ENCODE peak calls at places on chromosomes 4 and X, in nine cellular contexts. One of them, this sample, is unnamed.
A peak's percentile ranks its signal among the peaks of the same experiment; 100 is the strongest.

GRCh38 chrX:139448996-139449395 is 81.5 kb upstream of the F9 start:
- DNase-seq in transverse colon: no peak
- DNase-seq in A549: no peak
- DNase-seq in fibroblast of the aortic adventitia: no peak
- DNase-seq in AG10803: peak; percentile 23
- DNase-seq in psoas muscle: no peak
- DNase-seq in mucosa of descending colon: no peak
- DNase-seq in AG09309: no peak
- DNase-seq in cardiac fibroblast: no peak
- DNase-seq in this sample: peak; percentile 1

GRCh38 chr4:23084559-23085248 is 392.0 kb downstream of the GBA3 start:
- DNase-seq in transverse colon: no peak
- DNase-seq in A549: no peak
- DNase-seq in fibroblast of the aortic adventitia: no peak
- DNase-seq in AG10803: no peak
- DNase-seq in psoas muscle: no peak
- DNase-seq in mucosa of descending colon: no peak
- DNase-seq in AG09309: no peak
- DNase-seq in cardiac fibroblast: no peak
- DNase-seq in this sample: no peak

GRCh38 chr4:173573725-173574124 is 43.7 kb upstream of the HAND2 start:
- DNase-seq in transverse colon: no peak
- DNase-seq in A549: no peak
- DNase-seq in fibroblast of the aortic adventitia: no peak
- DNase-seq in AG10803: no peak
- DNase-seq in psoas muscle: no peak
- DNase-seq in mucosa of descending colon: no peak
- DNase-seq in AG09309: no peak
- DNase-seq in cardiac fibroblast: no peak
- DNase-seq in this sample: no peak

GRCh38 chrX:134484039-134484438 is 24.1 kb downstream of the HPRT1 start:
- DNase-seq in transverse colon: no peak
- DNase-seq in A549: peak; percentile 7
- DNase-seq in fibroblast of the aortic adventitia: peak; percentile 78
- DNase-seq in AG10803: peak; percentile 58
- DNase-seq in psoas muscle: no peak
- DNase-seq in mucosa of descending colon: no peak
- DNase-seq in AG09309: no peak
- DNase-seq in cardiac fibroblast: peak; percentile 74
- DNase-seq in this sample: peak; percentile 75

GRCh38 chrX:1323315-1323714 is 13.3 kb upstream of the IL3RA start:
- DNase-seq in transverse colon: peak; percentile 63
- DNase-seq in A549: peak; percentile 76
- DNase-seq in fibroblast of the aortic adventitia: no peak
- DNase-seq in AG10803: no peak
- DNase-seq in psoas muscle: no peak
- DNase-seq in mucosa of descending colon: peak; percentile 61
- DNase-seq in AG09309: no peak
- DNase-seq in cardiac fibroblast: peak; percentile 5
- DNase-seq in this sample: peak; percentile 22

GRCh38 chr4:1252928-1253492 is 4.1 kb upstream of the CTBP1 start:
- DNase-seq in transverse colon: no peak
- DNase-seq in A549: no peak
- DNase-seq in fibroblast of the aortic adventitia: no peak
- DNase-seq in AG10803: no peak
- DNase-seq in psoas muscle: no peak
- DNase-seq in mucosa of descending colon: no peak
- DNase-seq in AG09309: no peak
- DNase-seq in cardiac fibroblast: no peak
- DNase-seq in this sample: no peak

GRCh38 chr4:38675167-38676121 is 11.4 kb downstream of the KLF3 start:
- DNase-seq in transverse colon: peak; percentile 90
- DNase-seq in A549: peak; percentile 36
- DNase-seq in fibroblast of the aortic adventitia: peak; percentile 92
- DNase-seq in AG10803: peak; percentile 78
- DNase-seq in psoas muscle: peak; percentile 67
- DNase-seq in mucosa of descending colon: peak; percentile 62
- DNase-seq in AG09309: no peak
- DNase-seq in cardiac fibroblast: peak; percentile 89
- DNase-seq in this sample: peak; percentile 92

GRCh38 chr4:54230479-54231418 is 1.7 kb downstream of the PDGFRA start:
- DNase-seq in transverse colon: no peak
- DNase-seq in A549: no peak
- DNase-seq in fibroblast of the aortic adventitia: peak; percentile 90
- DNase-seq in AG10803: peak; percentile 79
- DNase-seq in psoas muscle: peak; percentile 81
- DNase-seq in mucosa of descending colon: peak; percentile 30
- DNase-seq in AG09309: no peak
- DNase-seq in cardiac fibroblast: peak; percentile 83
- DNase-seq in this sample: peak; percentile 61

GRCh38 chr4:107800686-107801085 is 24.0 kb upstream of the SGMS2 start:
- DNase-seq in transverse colon: no peak
- DNase-seq in A549: no peak
- DNase-seq in fibroblast of the aortic adventitia: no peak
- DNase-seq in AG10803: no peak
- DNase-seq in psoas muscle: no peak
- DNase-seq in mucosa of descending colon: no peak
- DNase-seq in AG09309: no peak
- DNase-seq in cardiac fibroblast: no peak
- DNase-seq in this sample: no peak

GRCh38 chr4:107801766-107802211 is 22.9 kb upstream of the SGMS2 start:
- DNase-seq in transverse colon: no peak
- DNase-seq in A549: no peak
- DNase-seq in fibroblast of the aortic adventitia: no peak
- DNase-seq in AG10803: peak; percentile 6
- DNase-seq in psoas muscle: no peak
- DNase-seq in mucosa of descending colon: no peak
- DNase-seq in AG09309: peak; percentile 60
- DNase-seq in cardiac fibroblast: no peak
- DNase-seq in this sample: no peak

GRCh38 chr4:107800058-107800457 is 24.7 kb upstream of the SGMS2 start:
- DNase-seq in transverse colon: peak; percentile 59
- DNase-seq in A549: no peak
- DNase-seq in fibroblast of the aortic adventitia: no peak
- DNase-seq in AG10803: no peak
- DNase-seq in psoas muscle: no peak
- DNase-seq in mucosa of descending colon: peak; percentile 55
- DNase-seq in AG09309: no peak
- DNase-seq in cardiac fibroblast: no peak
- DNase-seq in this sample: no peak

GRCh38 chr4:107794001-107794400 is 30.7 kb upstream of the SGMS2 start:
- DNase-seq in transverse colon: peak; percentile 70
- DNase-seq in A549: no peak
- DNase-seq in fibroblast of the aortic adventitia: no peak
- DNase-seq in AG10803: no peak
- DNase-seq in psoas muscle: no peak
- DNase-seq in mucosa of descending colon: peak; percentile 59
- DNase-seq in AG09309: no peak
- DNase-seq in cardiac fibroblast: no peak
- DNase-seq in this sample: no peak

DNA sequence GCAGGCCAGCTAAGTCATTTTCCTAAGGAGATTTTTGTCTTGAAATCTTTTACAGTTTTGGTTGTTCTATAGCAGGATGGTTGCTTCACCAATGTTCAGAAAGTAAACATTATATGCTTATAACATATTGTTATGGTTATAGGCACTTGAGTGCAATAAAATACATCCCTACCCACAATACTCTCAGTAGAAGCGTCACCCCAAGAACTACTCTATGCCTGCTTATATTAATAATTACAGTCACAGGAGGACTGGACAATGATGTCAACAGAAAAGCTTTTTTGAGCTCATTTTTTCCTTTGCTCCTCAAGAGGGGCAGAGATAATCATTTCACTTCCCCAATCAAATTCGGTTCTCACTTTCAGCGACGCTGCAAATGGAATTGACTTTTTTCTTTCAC is 25.1 kb upstream of the SGMS2 start:
- DNase-seq in transverse colon: no peak
- DNase-seq in A549: no peak
- DNase-seq in fibroblast of the aortic adventitia: no peak
- DNase-seq in AG10803: no peak
- DNase-seq in psoas muscle: no peak
- DNase-seq in mucosa of descending colon: no peak
- DNase-seq in AG09309: no peak
- DNase-seq in cardiac fibroblast: no peak
- DNase-seq in this sample: no peak
- H3K4me3 ChIP-seq in transverse colon: peak overlapping the region; percentile 22
- H3K4me3 ChIP-seq in A549: no peak overlapping the region
- H3K4me3 ChIP-seq in fibroblast of the aortic adventitia: no peak overlapping the region
- H3K4me3 ChIP-seq in AG10803: no peak overlapping the region
- H3K4me3 ChIP-seq in psoas muscle: peak overlapping the region; percentile 16
- H3K4me3 ChIP-seq in mucosa of descending colon: no peak overlapping the region
- H3K4me3 ChIP-seq in AG09309: no peak overlapping the region
- H3K4me3 ChIP-seq in cardiac fibroblast: no peak overlapping the region
- H3K4me3 ChIP-seq in this sample: no peak overlapping the region

DNA sequence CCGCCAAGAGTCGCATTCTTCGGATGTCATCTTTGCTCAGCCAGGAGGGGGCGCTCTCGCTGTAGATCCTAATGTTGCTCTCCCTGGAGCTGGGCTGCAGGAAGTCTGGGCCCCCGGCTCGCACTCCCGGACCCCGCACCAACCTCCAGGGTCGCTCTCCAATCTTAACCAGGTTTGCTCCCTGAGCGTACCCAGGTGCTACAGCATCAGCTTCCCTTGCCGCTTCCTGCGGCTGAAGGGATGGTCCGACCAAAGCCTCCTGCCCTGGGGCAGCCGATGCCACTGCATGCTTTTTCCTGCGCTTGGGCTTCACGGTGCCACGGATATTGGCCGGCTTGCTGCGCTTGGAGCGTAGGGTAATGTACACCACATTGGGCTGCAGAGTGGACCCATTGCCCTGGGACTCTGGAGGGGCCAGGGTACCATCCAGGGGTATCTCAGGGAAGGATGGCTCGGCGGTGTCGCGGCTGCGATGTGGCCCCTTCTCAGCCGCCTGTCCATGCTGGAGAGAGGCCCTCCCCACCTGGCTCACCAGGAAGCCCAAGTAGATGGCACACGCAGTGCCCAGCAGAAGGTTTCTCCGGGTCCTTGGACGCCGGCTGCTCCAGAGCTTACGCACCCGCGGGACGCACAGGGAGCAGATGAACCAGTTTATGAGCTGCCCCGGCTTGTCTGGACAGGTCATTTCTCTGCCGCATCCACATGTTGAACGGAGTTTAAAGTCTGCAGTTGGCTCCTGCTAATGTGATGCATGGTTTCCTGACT is 2.0 kb downstream of the GASK1B start:
- DNase-seq in transverse colon: peak; percentile 45
- DNase-seq in A549: no peak
- DNase-seq in fibroblast of the aortic adventitia: no peak
- DNase-seq in AG10803: peak; percentile 41
- DNase-seq in psoas muscle: peak; percentile 80
- DNase-seq in mucosa of descending colon: peak; percentile 65
- DNase-seq in AG09309: no peak
- DNase-seq in cardiac fibroblast: peak; percentile 62
- DNase-seq in this sample: peak; percentile 53
- TF ChIP-seq CTCF in transverse colon: peak; percentile 38
- TF ChIP-seq CTCF in A549: peak; percentile 6
- TF ChIP-seq CTCF in fibroblast of the aortic adventitia: peak; percentile 56
- TF ChIP-seq CTCF in AG10803: peak; percentile 45
- TF ChIP-seq CTCF in psoas muscle: peak; percentile 48
- TF ChIP-seq CTCF in mucosa of descending colon: no peak
- TF ChIP-seq CTCF in AG09309: peak; percentile 61
- TF ChIP-seq CTCF in cardiac fibroblast: peak; percentile 60
- TF ChIP-seq CTCF in this sample: peak; percentile 55

DNA sequence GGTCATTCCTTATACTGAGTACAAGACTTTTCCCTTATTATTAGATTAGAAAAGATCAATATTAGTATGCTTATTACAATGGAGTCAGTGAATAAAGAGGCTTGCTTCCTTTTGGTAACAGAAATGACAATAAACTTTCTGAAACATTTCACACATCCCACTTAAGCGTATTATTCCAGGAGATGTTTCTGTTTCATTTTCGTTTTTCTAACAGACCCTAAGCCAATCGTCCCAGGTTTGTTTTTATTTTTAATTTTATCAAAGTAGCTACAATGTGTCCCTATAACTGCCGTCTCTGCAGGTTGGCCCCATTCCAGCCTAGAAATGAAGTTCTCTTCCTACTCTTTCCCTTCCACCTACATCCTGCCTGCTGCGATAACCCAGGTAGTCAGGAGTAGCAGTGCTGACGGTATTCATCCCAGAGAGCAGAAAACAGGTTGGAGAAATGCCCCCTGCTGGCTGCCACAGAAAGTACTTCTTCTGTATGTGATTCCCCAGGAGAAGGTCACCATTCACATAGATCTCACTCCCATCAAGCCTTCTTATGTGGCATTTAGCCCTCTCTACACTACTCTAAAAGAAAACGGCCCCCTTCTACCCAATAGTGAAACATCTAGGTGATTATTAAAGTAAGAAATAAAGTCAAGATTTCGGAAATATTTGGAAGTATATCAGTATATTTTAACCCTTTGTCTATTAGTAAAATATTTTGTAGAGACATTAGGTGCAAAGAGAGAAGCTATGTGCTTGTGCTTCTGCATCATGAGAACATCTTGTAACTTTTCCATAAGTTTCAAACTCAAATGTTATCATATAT is 40.4 kb downstream of the ENPEP start:
- DNase-seq in transverse colon: peak; percentile 88
- DNase-seq in A549: peak; percentile 49
- DNase-seq in fibroblast of the aortic adventitia: peak; percentile 78
- DNase-seq in AG10803: peak; percentile 44
- DNase-seq in psoas muscle: peak; percentile 63
- DNase-seq in mucosa of descending colon: peak; percentile 77
- DNase-seq in AG09309: no peak
- DNase-seq in cardiac fibroblast: peak; percentile 74
- DNase-seq in this sample: peak; percentile 88
- H3K4me3 ChIP-seq in transverse colon: peak overlapping the region; percentile 44
- H3K4me3 ChIP-seq in A549: peak overlapping the region; percentile 46
- H3K4me3 ChIP-seq in fibroblast of the aortic adventitia: peak overlapping the region; percentile 74
- H3K4me3 ChIP-seq in AG10803: peak overlapping the region; percentile 44
- H3K4me3 ChIP-seq in psoas muscle: peak overlapping the region; percentile 53
- H3K4me3 ChIP-seq in mucosa of descending colon: no peak overlapping the region
- H3K4me3 ChIP-seq in AG09309: peak overlapping the region; percentile 37
- H3K4me3 ChIP-seq in cardiac fibroblast: peak overlapping the region; percentile 50
- H3K4me3 ChIP-seq in this sample: peak overlapping the region; percentile 63

GRCh38 chrX:24837966-24838365 is 144.2 kb downstream of the POLA1 start:
- DNase-seq in transverse colon: no peak
- DNase-seq in A549: no peak
- DNase-seq in fibroblast of the aortic adventitia: no peak
- DNase-seq in AG10803: no peak
- DNase-seq in psoas muscle: no peak
- DNase-seq in mucosa of descending colon: no peak
- DNase-seq in AG09309: no peak
- DNase-seq in cardiac fibroblast: no peak
- DNase-seq in this sample: no peak

GRCh38 chrX:24839331-24839730 is 145.6 kb downstream of the POLA1 start:
- DNase-seq in transverse colon: no peak
- DNase-seq in A549: no peak
- DNase-seq in fibroblast of the aortic adventitia: peak; percentile 9
- DNase-seq in AG10803: no peak
- DNase-seq in psoas muscle: no peak
- DNase-seq in mucosa of descending colon: no peak
- DNase-seq in AG09309: no peak
- DNase-seq in cardiac fibroblast: no peak
- DNase-seq in this sample: no peak

GRCh38 chrX:24842486-24842885 is 148.8 kb downstream of the POLA1 start:
- DNase-seq in transverse colon: no peak
- DNase-seq in A549: no peak
- DNase-seq in fibroblast of the aortic adventitia: no peak
- DNase-seq in AG10803: peak; percentile 27
- DNase-seq in psoas muscle: no peak
- DNase-seq in mucosa of descending colon: no peak
- DNase-seq in AG09309: no peak
- DNase-seq in cardiac fibroblast: no peak
- DNase-seq in this sample: peak; percentile 2

GRCh38 chrX:24833695-24834094 is 140.0 kb downstream of the POLA1 start:
- DNase-seq in transverse colon: no peak
- DNase-seq in A549: no peak
- DNase-seq in fibroblast of the aortic adventitia: no peak
- DNase-seq in AG10803: no peak
- DNase-seq in psoas muscle: no peak
- DNase-seq in mucosa of descending colon: no peak
- DNase-seq in AG09309: no peak
- DNase-seq in cardiac fibroblast: no peak
- DNase-seq in this sample: no peak

GRCh38 chrX:24838624-24839023 is 144.9 kb downstream of the POLA1 start:
- DNase-seq in transverse colon: no peak
- DNase-seq in A549: no peak
- DNase-seq in fibroblast of the aortic adventitia: peak; percentile 64
- DNase-seq in AG10803: peak; percentile 31
- DNase-seq in psoas muscle: no peak
- DNase-seq in mucosa of descending colon: no peak
- DNase-seq in AG09309: peak; percentile 13
- DNase-seq in cardiac fibroblast: peak; percentile 49
- DNase-seq in this sample: peak; percentile 62
- TF ChIP-seq CTCF in transverse colon: peak; percentile 37
- TF ChIP-seq CTCF in A549: peak; percentile 73
- TF ChIP-seq CTCF in fibroblast of the aortic adventitia: peak; percentile 53
- TF ChIP-seq CTCF in AG10803: peak; percentile 55
- TF ChIP-seq CTCF in psoas muscle: peak; percentile 56
- TF ChIP-seq CTCF in mucosa of descending colon: no peak
- TF ChIP-seq CTCF in AG09309: peak; percentile 48
- TF ChIP-seq CTCF in cardiac fibroblast: peak; percentile 18
- TF ChIP-seq CTCF in this sample: peak; percentile 39